ENCODE peak calls at places on chromosomes 3 and 15, in eight cellular contexts. One of them, this sample, is unnamed.

GRCh38 chr15:66931768-66932633 is 133.4 kb upstream of the SMAD3 start:
- DNase-seq in Peyer's patch: peak
- DNase-seq in uterus: no peak
- DNase-seq in A549: peak
- DNase-seq in spleen: no peak
- DNase-seq in testis: no peak
- DNase-seq in ovary: no peak
- DNase-seq in HCT116: peak
- DNase-seq in this sample: no peak

GRCh38 chr3:58596828-58597518 is 19.8 kb upstream of the FAM107A start:
- DNase-seq in spleen: no peak
- DNase-seq in ovary: no peak
- DNase-seq in A549: no peak
- DNase-seq in Peyer's patch: no peak
- DNase-seq in HCT116: no peak
- DNase-seq in uterus: no peak
- DNase-seq in testis: no peak
- DNase-seq in this sample: no peak

GRCh38 chr3:5195605-5196004 is 8.1 kb downstream of the EDEM1 start:
- DNase-seq in uterus: no peak
- DNase-seq in Peyer's patch: no peak
- DNase-seq in HCT116: no peak
- DNase-seq in ovary: no peak
- DNase-seq in testis: peak
- DNase-seq in A549: no peak
- DNase-seq in spleen: no peak
- DNase-seq in this sample: no peak

GRCh38 chr3:45056608-45057301 is 30.7 kb downstream of the CLEC3B start:
- DNase-seq in testis: no peak
- DNase-seq in uterus: no peak
- DNase-seq in Peyer's patch: no peak
- DNase-seq in spleen: no peak
- DNase-seq in ovary: no peak
- DNase-seq in HCT116: no peak
- DNase-seq in A549: no peak
- DNase-seq in this sample: no peak

GRCh38 chr3:87084868-87085267 is 93.9 kb upstream of the VGLL3 start:
- DNase-seq in uterus: no peak
- DNase-seq in A549: no peak
- DNase-seq in ovary: no peak
- DNase-seq in testis: no peak
- DNase-seq in HCT116: no peak
- DNase-seq in spleen: no peak
- DNase-seq in Peyer's patch: no peak
- DNase-seq in this sample: no peak

GRCh38 chr3:61182648-61183047 is 68.6 kb downstream of the FHIT start:
- DNase-seq in spleen: no peak
- DNase-seq in A549: no peak
- DNase-seq in Peyer's patch: no peak
- DNase-seq in testis: no peak
- DNase-seq in HCT116: no peak
- DNase-seq in uterus: no peak
- DNase-seq in ovary: no peak
- DNase-seq in this sample: no peak

GRCh38 chr3:197426161-197426566 is 127.8 kb upstream of the DLG1 start:
- DNase-seq in testis: peak
- DNase-seq in Peyer's patch: no peak
- DNase-seq in HCT116: no peak
- DNase-seq in A549: no peak
- DNase-seq in ovary: no peak
- DNase-seq in uterus: no peak
- DNase-seq in spleen: no peak
- DNase-seq in this sample: no peak

GRCh38 chr15:33831646-33832045 is 136.7 kb upstream of the CHRM5 start:
- DNase-seq in HCT116: no peak
- DNase-seq in A549: no peak
- DNase-seq in ovary: no peak
- DNase-seq in spleen: no peak
- DNase-seq in uterus: no peak
- DNase-seq in Peyer's patch: no peak
- DNase-seq in testis: no peak
- DNase-seq in this sample: no peak

GRCh38 chr15:67240235-67241131 is 14.0 kb downstream of the AAGAB start:
- DNase-seq in uterus: no peak
- DNase-seq in HCT116: peak
- DNase-seq in ovary: no peak
- DNase-seq in Peyer's patch: no peak
- DNase-seq in testis: peak
- DNase-seq in A549: peak
- DNase-seq in spleen: no peak
- DNase-seq in this sample: no peak

GRCh38 chr3:155321418-155321817 is 27.9 kb upstream of the STRIT1 start:
- DNase-seq in testis: no peak
- DNase-seq in Peyer's patch: no peak
- DNase-seq in uterus: no peak
- DNase-seq in ovary: no peak
- DNase-seq in HCT116: no peak
- DNase-seq in spleen: no peak
- DNase-seq in A549: no peak
- DNase-seq in this sample: no peak

GRCh38 chr15:45678459-45679178 is 43.8 kb downstream of the SQOR start:
- DNase-seq in uterus: no peak
- DNase-seq in testis: no peak
- DNase-seq in ovary: no peak
- DNase-seq in HCT116: no peak
- DNase-seq in spleen: no peak
- DNase-seq in A549: no peak
- DNase-seq in Peyer's patch: no peak
- DNase-seq in this sample: no peak

GRCh38 chr15:79853492-79854328 is 43.1 kb downstream of the MTHFS start:
- DNase-seq in testis: peak
- DNase-seq in ovary: peak
- DNase-seq in Peyer's patch: peak
- DNase-seq in spleen: peak
- DNase-seq in HCT116: peak
- DNase-seq in uterus: peak
- DNase-seq in A549: peak
- DNase-seq in this sample: no peak

GRCh38 chr15:31513178-31513577 is 186.5 kb downstream of the KLF13 start:
- DNase-seq in HCT116: no peak
- DNase-seq in A549: no peak
- DNase-seq in uterus: no peak
- DNase-seq in spleen: no peak
- DNase-seq in testis: no peak
- DNase-seq in Peyer's patch: no peak
- DNase-seq in ovary: no peak
- DNase-seq in this sample: no peak

DNA sequence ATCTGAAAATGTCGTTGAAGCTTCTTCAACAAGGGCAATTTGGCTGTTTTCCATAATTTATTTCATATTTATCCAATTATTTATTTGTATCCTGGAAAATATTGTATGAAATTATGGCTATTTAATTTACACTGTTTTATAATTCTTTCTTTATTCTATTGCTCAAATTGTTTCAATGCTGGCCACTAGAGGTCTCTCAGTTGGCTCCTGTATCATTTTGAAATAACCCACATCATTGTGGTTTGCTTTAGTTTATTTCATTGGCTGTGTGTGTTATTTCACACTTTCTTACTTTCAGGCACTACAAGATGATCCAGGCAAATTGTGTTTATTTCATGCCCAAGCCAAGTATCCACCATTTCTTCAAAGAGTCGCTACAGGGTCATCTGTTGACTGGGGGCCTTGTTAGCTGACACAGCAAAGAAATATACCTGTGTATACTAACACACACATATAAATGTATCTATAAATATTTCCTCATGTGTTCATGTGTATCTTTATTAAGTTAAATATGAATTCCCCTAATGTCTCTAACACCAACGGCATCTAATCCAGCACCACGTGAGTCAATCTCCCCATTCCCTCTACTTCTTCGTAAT is 86.2 kb downstream of the NPAP1 start:
- DNase-seq in testis: no peak
- DNase-seq in Peyer's patch: no peak
- DNase-seq in A549: no peak
- DNase-seq in HCT116: no peak
- DNase-seq in spleen: no peak
- DNase-seq in ovary: no peak
- DNase-seq in uterus: no peak
- DNase-seq in this sample: no peak
- TF ChIP-seq CTCF in testis: no peak
- TF ChIP-seq CTCF in Peyer's patch: peak
- TF ChIP-seq CTCF in A549: no peak
- TF ChIP-seq CTCF in HCT116: no peak
- TF ChIP-seq CTCF in spleen: peak
- TF ChIP-seq CTCF in ovary: no peak
- TF ChIP-seq CTCF in uterus: peak
- TF ChIP-seq CTCF in this sample: no peak

GRCh38 chr3:72444642-72445223 is 403.5 kb downstream of the SHQ1 start:
- DNase-seq in ovary: no peak
- DNase-seq in spleen: no peak
- DNase-seq in uterus: no peak
- DNase-seq in Peyer's patch: no peak
- DNase-seq in A549: no peak
- DNase-seq in HCT116: no peak
- DNase-seq in testis: no peak
- DNase-seq in this sample: no peak
- TF ChIP-seq POLR2A in ovary: no peak
- TF ChIP-seq POLR2A in spleen: no peak
- TF ChIP-seq POLR2A in uterus: no peak
- TF ChIP-seq POLR2A in Peyer's patch: no peak
- TF ChIP-seq POLR2A in A549: no peak
- TF ChIP-seq POLR2A in HCT116: no peak
- TF ChIP-seq POLR2A in testis: no peak
- TF ChIP-seq POLR2A in this sample: no peak

GRCh38 chr15:54840999-54841398 is 355.7 kb downstream of the RSL24D1 start:
- DNase-seq in uterus: no peak
- DNase-seq in A549: no peak
- DNase-seq in Peyer's patch: no peak
- DNase-seq in ovary: no peak
- DNase-seq in HCT116: no peak
- DNase-seq in testis: no peak
- DNase-seq in spleen: no peak
- DNase-seq in this sample: no peak
- TF ChIP-seq CTCF in uterus: no peak
- TF ChIP-seq CTCF in A549: no peak
- TF ChIP-seq CTCF in Peyer's patch: no peak
- TF ChIP-seq CTCF in ovary: no peak
- TF ChIP-seq CTCF in HCT116: no peak
- TF ChIP-seq CTCF in testis: no peak
- TF ChIP-seq CTCF in spleen: no peak
- TF ChIP-seq CTCF in this sample: no peak

GRCh38 chr3:33385423-33385822 is 54.8 kb downstream of the UBP1 start:
- DNase-seq in HCT116: no peak
- DNase-seq in Peyer's patch: no peak
- DNase-seq in ovary: no peak
- DNase-seq in A549: no peak
- DNase-seq in testis: no peak
- DNase-seq in uterus: no peak
- DNase-seq in spleen: no peak
- DNase-seq in this sample: no peak
- TF ChIP-seq POLR2A in HCT116: no peak
- TF ChIP-seq POLR2A in Peyer's patch: no peak
- TF ChIP-seq POLR2A in ovary: no peak
- TF ChIP-seq POLR2A in A549: no peak
- TF ChIP-seq POLR2A in testis: no peak
- TF ChIP-seq POLR2A in uterus: no peak
- TF ChIP-seq POLR2A in spleen: no peak
- TF ChIP-seq POLR2A in this sample: no peak

DNA sequence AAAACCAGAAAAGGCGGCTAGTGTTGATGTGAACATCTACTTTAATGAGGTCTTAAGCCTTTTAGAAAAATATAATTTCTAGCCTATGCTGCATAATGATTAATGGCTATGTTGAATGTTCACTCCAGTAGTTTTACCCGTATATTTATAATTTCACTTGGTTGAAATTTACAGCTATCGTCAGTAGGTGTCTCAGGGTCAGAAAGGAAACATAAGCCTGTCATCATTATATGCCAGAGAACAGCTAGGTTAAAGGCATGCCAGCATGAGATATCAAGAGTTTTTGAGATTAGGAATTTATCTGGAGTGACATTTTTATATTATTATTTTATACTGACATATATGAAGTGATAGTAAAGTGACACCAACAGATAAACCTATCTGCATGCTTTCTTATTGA is 904.1 kb downstream of the OTOL1 start:
- DNase-seq in ovary: no peak
- DNase-seq in HCT116: no peak
- DNase-seq in spleen: no peak
- DNase-seq in testis: no peak
- DNase-seq in Peyer's patch: no peak
- DNase-seq in A549: no peak
- DNase-seq in uterus: no peak
- DNase-seq in this sample: no peak
- TF ChIP-seq CTCF in ovary: no peak
- TF ChIP-seq CTCF in HCT116: no peak
- TF ChIP-seq CTCF in spleen: no peak
- TF ChIP-seq CTCF in testis: no peak
- TF ChIP-seq CTCF in Peyer's patch: no peak
- TF ChIP-seq CTCF in A549: no peak
- TF ChIP-seq CTCF in uterus: no peak
- TF ChIP-seq CTCF in this sample: no peak

DNA sequence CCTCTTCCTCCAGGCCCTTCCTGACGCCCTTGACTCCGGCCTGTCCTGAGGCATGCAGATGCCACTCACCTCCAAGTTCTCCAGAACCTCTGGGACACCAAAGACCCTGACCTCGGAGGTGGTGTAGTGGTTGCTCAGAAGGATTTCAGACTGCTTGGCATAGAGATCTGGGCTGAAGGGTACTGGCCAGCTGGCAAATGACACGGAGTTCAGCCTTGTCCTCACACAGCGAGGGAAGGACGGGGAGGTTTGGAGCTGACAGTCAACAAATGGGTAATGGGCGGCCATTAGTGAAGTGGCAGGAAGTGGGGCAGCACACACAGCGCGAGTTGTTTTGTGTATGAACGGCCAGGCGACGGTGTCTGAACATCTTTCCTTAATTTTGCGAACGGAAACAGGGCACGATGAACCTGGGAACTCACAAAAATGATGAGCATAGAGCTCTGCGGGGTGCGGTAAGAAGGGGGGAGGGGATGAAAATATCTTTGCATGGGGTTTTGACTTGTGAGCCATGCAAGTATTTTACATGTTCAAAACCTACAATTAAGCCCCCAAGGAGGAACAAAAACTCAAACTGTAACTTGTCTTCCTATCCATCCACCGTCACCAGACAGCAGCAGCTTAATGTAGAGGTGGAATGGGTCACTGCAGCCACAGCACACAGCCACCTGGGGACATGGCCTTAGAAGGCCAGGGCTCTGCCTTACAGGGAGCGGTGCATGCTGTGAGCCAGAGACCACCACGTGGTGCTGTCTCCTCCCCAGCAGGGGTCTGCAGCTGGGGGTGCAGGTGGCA is 43.6 kb upstream of the RPL32 start:
- DNase-seq in uterus: no peak
- DNase-seq in spleen: peak
- DNase-seq in A549: no peak
- DNase-seq in Peyer's patch: no peak
- DNase-seq in testis: no peak
- DNase-seq in ovary: no peak
- DNase-seq in HCT116: no peak
- DNase-seq in this sample: no peak
- TF ChIP-seq POLR2A in uterus: no peak
- TF ChIP-seq POLR2A in spleen: no peak
- TF ChIP-seq POLR2A in A549: no peak
- TF ChIP-seq POLR2A in Peyer's patch: no peak
- TF ChIP-seq POLR2A in testis: no peak
- TF ChIP-seq POLR2A in ovary: no peak
- TF ChIP-seq POLR2A in HCT116: no peak
- TF ChIP-seq POLR2A in this sample: no peak